ENCODE peak calls at places on chromosomes 12 and 14, in eight cellular contexts. N is pancreas; H is gastrocnemius medialis; W is aorta; R is CD4-positive, CD25-positive, alpha-beta regulatory T cell; C is HepG2; J is lung; K is right cardiac atrium. V is an unnamed sample.

GRCh38 chr14:77565289-77566081 is 51.0 kb downstream of the SPTLC2 start:
- ATAC-seq in N (no peak), H (no peak), W (no peak), R (no peak), C (no peak), J (peak), K (peak), V (no peak)

GRCh38 chr14:54715811-54716210 is 148.9 kb downstream of the SAMD4A start:
- ATAC-seq in N (no peak), H (no peak), W (no peak), R (no peak), C (no peak), J (no peak), K (no peak), V (no peak)

GRCh38 chr14:42378274-42378673 is 771.6 kb downstream of the LRFN5 start:
- ATAC-seq in N (no peak), H (no peak), W (peak), R (no peak), C (no peak), J (no peak), K (no peak), V (no peak)

GRCh38 chr14:104974665-104975390 is 3.3 kb downstream of the AHNAK2 start:
- ATAC-seq in N (no peak), H (no peak), W (no peak), R (no peak), C (no peak), J (no peak), K (no peak), V (no peak)

GRCh38 chr14:51006781-51007211 is 62.5 kb upstream of the PYGL start:
- ATAC-seq in N (peak), H (peak), W (peak), R (no peak), C (no peak), J (peak), K (peak), V (peak)

GRCh38 chr12:104673294-104674062 is 216.7 kb downstream of the CHST11 start:
- ATAC-seq in N (no peak), H (no peak), W (no peak), R (no peak), C (no peak), J (no peak), K (no peak), V (no peak)

GRCh38 chr14:21398901-21399300 is 15.1 kb upstream of the SUPT16H start:
- ATAC-seq in N (no peak), H (no peak), W (no peak), R (no peak), C (no peak), J (no peak), K (no peak), V (no peak)

GRCh38 chr12:77179515-77179914 is 114.1 kb upstream of the E2F7 start:
- ATAC-seq in N (no peak), H (no peak), W (no peak), R (no peak), C (no peak), J (no peak), K (no peak), V (no peak)

GRCh38 chr12:71144682-71145081 is 13.1 kb downstream of the TSPAN8 start:
- ATAC-seq in N (no peak), H (no peak), W (no peak), R (no peak), C (no peak), J (no peak), K (no peak), V (no peak)

GRCh38 chr12:63149884-63150254 is 1.1 kb downstream of the AVPR1A start:
- ATAC-seq in N (no peak), H (no peak), W (no peak), R (no peak), C (no peak), J (no peak), K (no peak), V (no peak)

GRCh38 chr14:93748208-93749080 is 39.8 kb downstream of the PRIMA1 start:
- ATAC-seq in N (no peak), H (no peak), W (no peak), R (no peak), C (peak), J (no peak), K (peak), V (no peak)

GRCh38 chr14:89276424-89276975 is 140.5 kb downstream of the FOXN3 start:
- ATAC-seq in N (no peak), H (no peak), W (no peak), R (peak), C (peak), J (peak), K (no peak), V (no peak)

GRCh38 chr14:100709252-100709955 is 17.3 kb upstream of the DLK1 start:
- ATAC-seq in N (no peak), H (peak), W (no peak), R (no peak), C (no peak), J (no peak), K (peak), V (peak)

GRCh38 chr12:130236421-130236820 is 74.2 kb downstream of the FZD10 start:
- ATAC-seq in N (no peak), H (no peak), W (no peak), R (no peak), C (no peak), J (no peak), K (no peak), V (no peak)

GRCh38 chr14:77023001-77023996 is 5.2 kb downstream of the IRF2BPL start:
- ATAC-seq in N (peak), H (peak), W (no peak), R (no peak), C (peak), J (no peak), K (peak), V (no peak)

GRCh38 chr12:115155665-115156645 is 472.0 kb upstream of the TBX3 start:
- ATAC-seq in N (no peak), H (no peak), W (no peak), R (no peak), C (no peak), J (no peak), K (no peak), V (no peak)
- H3K27ac ChIP-seq in N (no peak), H (no peak), W (no peak), R (no peak), C (no peak), J (no peak), K (no peak), V (no peak)

GRCh38 chr14:63328787-63329737 is 10.3 kb upstream of the GPHB5 start:
- ATAC-seq in N (no peak), H (no peak), W (no peak), R (no peak), C (no peak), J (no peak), K (peak), V (no peak)
- H3K27ac ChIP-seq in N (no peak), H (no peak), W (no peak), R (no peak), C (no peak), J (no peak), K (no peak), V (no peak)

DNA sequence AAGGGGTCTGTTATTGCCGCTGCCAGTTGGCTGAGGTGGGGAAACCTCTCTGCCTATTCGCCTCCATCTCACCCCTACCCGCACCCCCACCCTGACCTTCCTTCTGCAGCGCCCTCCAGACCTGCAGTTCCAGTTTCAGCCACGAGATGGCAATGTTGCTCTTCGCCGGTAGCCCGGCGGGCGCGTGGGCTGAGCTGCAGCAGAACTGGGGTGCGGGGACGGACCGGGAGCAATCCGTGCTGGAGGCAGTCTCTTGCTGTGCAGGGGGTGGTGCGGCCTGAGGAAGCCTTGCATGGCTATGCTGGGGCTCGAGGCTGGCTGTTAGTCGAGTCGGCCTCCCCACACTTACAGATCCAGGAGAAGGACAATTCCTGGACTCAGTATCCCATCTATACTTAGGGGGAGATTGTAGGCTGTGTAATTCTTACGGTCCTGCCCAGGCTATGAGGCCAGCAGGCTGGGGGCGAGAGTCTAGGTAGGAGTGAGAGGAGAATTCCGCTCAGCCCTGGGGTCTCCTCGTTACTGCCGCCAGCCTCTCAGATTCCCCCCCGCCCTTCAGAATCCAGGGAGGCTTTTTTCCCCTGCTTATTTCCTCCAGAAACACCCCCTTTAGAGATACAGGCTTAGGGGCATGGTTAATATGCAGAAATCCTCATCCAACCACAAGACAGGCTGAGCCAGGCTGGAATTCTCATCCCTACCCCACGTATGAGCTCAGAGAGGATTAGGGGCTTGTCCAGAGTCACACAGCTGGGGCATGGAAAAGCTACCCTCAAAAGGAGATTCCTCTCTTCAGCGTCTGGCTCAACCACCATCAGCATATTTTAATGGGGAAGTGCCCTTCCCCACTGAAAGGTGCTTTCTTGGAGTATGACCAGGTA is 118.2 kb downstream of the AACS start:
- ATAC-seq in N (peak), H (peak), W (peak), R (peak), C (peak), J (peak), K (peak), V (peak)
- H3K27ac ChIP-seq in N (no peak), H (no peak), W (no peak), R (no peak), C (no peak), J (no peak), K (no peak), V (no peak)

DNA sequence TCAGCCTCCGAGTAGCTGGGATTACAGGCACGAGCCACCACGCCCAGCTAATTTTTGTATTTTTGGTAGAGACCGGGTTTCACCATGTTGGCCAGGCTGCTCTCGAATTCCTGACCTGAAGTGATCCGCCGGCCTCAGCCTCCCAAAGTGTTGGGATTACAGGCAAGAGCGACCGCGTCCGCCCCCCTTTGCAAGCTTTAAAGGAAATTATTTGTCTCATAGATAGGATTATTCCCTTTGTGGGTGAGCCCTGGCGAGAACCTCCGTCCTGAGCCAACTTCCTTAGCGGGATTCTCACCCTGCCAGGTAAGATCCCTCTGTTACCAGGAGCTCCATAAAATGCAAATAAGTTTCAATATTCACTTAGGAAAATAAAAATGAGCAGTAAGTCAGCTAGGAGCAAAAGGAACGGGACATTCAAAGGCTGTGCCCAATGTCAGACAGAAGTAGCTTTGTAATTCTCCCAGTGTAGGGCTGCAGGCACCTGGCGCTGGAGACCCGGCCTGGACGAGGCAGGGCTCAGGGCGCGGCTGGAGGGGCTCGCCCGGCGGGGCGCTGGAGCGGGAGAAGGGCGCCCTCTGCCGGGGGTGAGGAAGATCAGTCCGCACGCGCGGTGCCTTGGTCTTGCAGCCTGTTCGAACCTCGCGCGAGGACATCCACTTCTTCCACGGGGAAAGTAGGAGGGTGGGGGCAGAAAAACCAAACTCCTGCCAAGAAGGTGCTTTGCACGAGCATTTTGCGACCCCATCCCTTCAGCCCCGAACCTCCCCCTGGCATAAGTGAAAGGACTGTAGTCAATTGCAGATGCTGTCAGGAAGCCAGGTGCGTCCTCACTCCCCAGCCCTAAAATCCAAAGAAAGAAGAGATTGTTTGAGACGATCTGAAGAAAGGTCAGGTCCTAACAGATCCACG is 47.1 kb upstream of the PLXNC1 start:
- ATAC-seq in N (peak), H (peak), W (peak), R (peak), C (peak), J (peak), K (peak), V (peak)
- H3K27ac ChIP-seq in N (no peak), H (peak), W (no peak), R (no peak), C (no peak), J (no peak), K (no peak), V (peak)

DNA sequence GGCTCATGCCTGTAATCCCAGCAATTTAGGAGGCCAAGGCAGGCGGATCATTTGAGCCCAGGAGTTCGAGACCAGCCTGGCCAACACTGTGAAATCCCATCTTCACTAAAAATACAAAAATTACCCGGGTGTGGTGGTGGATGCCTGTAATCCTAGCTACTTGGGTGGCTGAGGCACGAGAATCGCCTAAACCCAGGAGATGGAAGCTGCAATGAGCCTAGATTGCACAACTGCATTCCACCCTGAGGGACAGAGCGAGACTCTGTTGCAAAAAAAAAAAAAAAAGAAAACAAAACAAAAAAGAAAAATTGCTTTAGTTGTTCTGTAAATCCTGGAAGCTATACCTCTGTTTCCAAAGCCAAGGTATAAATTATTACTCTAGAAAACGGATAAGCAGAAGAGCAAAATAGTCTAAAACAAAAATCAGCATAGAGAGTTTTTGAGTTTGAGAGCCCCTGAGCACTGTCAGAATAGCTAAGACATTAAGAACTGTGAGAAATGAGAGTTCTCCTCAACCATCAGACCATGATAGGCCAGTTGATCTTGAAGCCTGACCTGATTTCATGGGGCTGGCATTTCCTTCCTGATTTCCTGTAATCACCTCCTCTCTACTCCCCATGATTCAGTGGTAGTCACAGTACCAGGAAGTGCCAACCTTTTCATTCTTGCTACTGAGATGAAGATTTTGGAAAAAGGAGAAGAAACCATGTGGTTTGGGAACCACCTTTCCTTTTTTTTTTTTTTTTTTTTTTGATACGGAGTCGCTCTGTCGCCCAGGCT is 31.7 kb downstream of the ATP2A2 start:
- ATAC-seq in N (peak), H (peak), W (no peak), R (peak), C (peak), J (peak), K (peak), V (peak)
- H3K27ac ChIP-seq in N (peak), H (peak), W (peak), R (peak), C (peak), J (no peak), K (no peak), V (no peak)

GRCh38 chr12:53298154-53298553 is 1.3 kb upstream of the MYG1 start:
- ATAC-seq in N (no peak), H (no peak), W (no peak), R (no peak), C (no peak), J (no peak), K (no peak), V (no peak)
- H3K27ac ChIP-seq in N (peak), H (peak), W (no peak), R (no peak), C (no peak), J (no peak), K (no peak), V (peak)

V was measured in gastroesophageal sphincter.